ENCODE peak calls at places on chromosomes 6 and 20, in seven cellular contexts. D is AG09319; B is left cardiac atrium; C is GF-D8; L is NCI-H2081; W is A172; Q is activated CD4-positive, alpha-beta T cell treated with anti-CD3 and anti-CD28 coated beads, Interleukin-2, amount 10 ng/mL, durations not matched to agents 7 days and 5 days. P is an unnamed sample.
A peak's percentile ranks its signal among the peaks of the same experiment; 100 is the strongest.

GRCh38 chr6:4459032-4459431 is 317.2 kb upstream of the CDYL start:
- DNase-seq in D (peak; percentile 31), L (peak; percentile 6), Q (no peak), C (no peak), B (peak; percentile 37), W (peak; percentile 89), P (peak; percentile 32)

GRCh38 chr6:128598561-128598960 is 78.2 kb upstream of the PTPRK start:
- DNase-seq in C (no peak), D (no peak), L (no peak), Q (no peak), W (no peak), B (no peak), P (no peak)

GRCh38 chr6:11828185-11828897 is 49.7 kb upstream of the ADTRP start:
- DNase-seq in W (no peak), B (no peak), Q (no peak), D (no peak), L (no peak), C (no peak), P (no peak)

GRCh38 chr6:130529569-130530149 is 163.8 kb downstream of the TMEM200A start:
- DNase-seq in L (no peak), D (no peak), Q (no peak), W (no peak), C (no peak), B (no peak), P (no peak)

GRCh38 chr20:23835716-23836115 is 9.2 kb upstream of the CST2 start:
- DNase-seq in L (no peak), B (no peak), Q (peak; percentile 64), D (no peak), C (no peak), W (no peak), P (no peak)

GRCh38 chr6:117976030-117976651 is 69.1 kb downstream of the SLC35F1 start:
- DNase-seq in Q (peak; percentile 22), C (peak; percentile 7), D (no peak), B (no peak), W (peak; percentile 21), L (peak; percentile 68), P (peak; percentile 18)

GRCh38 chr6:3086282-3086946 is 18.1 kb downstream of the RIPK1 start:
- DNase-seq in Q (no peak), B (no peak), C (no peak), D (no peak), L (no peak), W (no peak), P (no peak)

GRCh38 chr20:31840906-31841816 is 4.2 kb downstream of the FOXS1 start:
- DNase-seq in W (no peak), L (no peak), Q (no peak), D (no peak), C (no peak), B (no peak), P (no peak)

GRCh38 chr6:133997267-133997666 is 44.2 kb downstream of the TBPL1 start:
- DNase-seq in C (no peak), W (no peak), Q (no peak), L (no peak), B (no peak), D (no peak), P (no peak)

GRCh38 chr6:28719275-28719940 is 193.7 kb downstream of the GPX5 start:
- DNase-seq in L (peak; percentile 3), B (no peak), C (no peak), D (no peak), Q (no peak), W (peak; percentile 75), P (no peak)

GRCh38 chr20:2136275-2136674 is 34.6 kb downstream of the STK35 start:
- DNase-seq in Q (no peak), B (no peak), D (no peak), C (no peak), W (no peak), L (no peak), P (no peak)

GRCh38 chr20:57548177-57549058 is 12.5 kb upstream of the PCK1 start:
- DNase-seq in Q (no peak), D (no peak), B (no peak), C (no peak), W (no peak), L (no peak), P (no peak)

GRCh38 chr6:131054392-131055250 is 8.4 kb downstream of the EPB41L2 start:
- DNase-seq in B (no peak), W (no peak), Q (no peak), C (no peak), L (no peak), D (no peak), P (no peak)

GRCh38 chr6:112180095-112180820 is 74.1 kb downstream of the LAMA4 start:
- DNase-seq in B (peak; percentile 34), Q (peak; percentile 81), L (peak; percentile 73), D (peak; percentile 61), W (peak; percentile 64), C (peak; percentile 22), P (peak; percentile 70)

GRCh38 chr6:2725999-2726567 is 24.6 kb downstream of the MYLK4 start:
- DNase-seq in L (no peak), B (peak; percentile 45), Q (no peak), D (no peak), C (no peak), W (peak; percentile 78), P (peak; percentile 37)

GRCh38 chr6:31652925-31653724 is 664 bp upstream of the BAG6 start:
- DNase-seq in D (no peak), C (no peak), L (peak; percentile 97), Q (peak; percentile 91), B (peak; percentile 91), W (peak; percentile 89), P (no peak)

GRCh38 chr6:142883011-142883410 is 62.0 kb downstream of the HIVEP2 start:
- DNase-seq in Q (no peak), C (no peak), D (no peak), L (no peak), B (no peak), W (no peak), P (no peak)

GRCh38 chr6:35476004-35476403 is 7.8 kb downstream of the RPL10A start:
- DNase-seq in B (no peak), Q (no peak), D (no peak), C (no peak), L (no peak), W (no peak), P (no peak)

GRCh38 chr6:169026175-169026574 is 227.5 kb downstream of the THBS2 start:
- DNase-seq in L (no peak), W (no peak), Q (no peak), B (no peak), D (no peak), C (no peak), P (no peak)

GRCh38 chr20:45963059-45964011 is 8.7 kb downstream of the ZNF335 start:
- DNase-seq in C (no peak), L (peak; percentile 63), Q (peak; percentile 48), W (peak; percentile 48), D (no peak), B (no peak), P (no peak)

GRCh38 chr6:167441653-167442644 is 117.1 kb downstream of the TTLL2 start:
- DNase-seq in C (no peak), W (no peak), Q (no peak), L (no peak), B (no peak), D (no peak), P (no peak)

GRCh38 chr20:21048841-21049273 is 57.3 kb downstream of the LINC00237 start:
- DNase-seq in Q (peak; percentile 43), W (peak; percentile 10), D (no peak), C (no peak), L (no peak), B (peak; percentile 25), P (no peak)

GRCh38 chr6:104573372-104573771 is 286.3 kb downstream of the HACE1 start:
- DNase-seq in L (no peak), W (no peak), Q (no peak), B (no peak), D (no peak), C (no peak), P (no peak)

GRCh38 chr6:85490516-85491248 is 40.8 kb downstream of the NT5E start:
- DNase-seq in C (no peak), D (no peak), Q (no peak), W (peak; percentile 88), L (no peak), B (no peak), P (no peak)

GRCh38 chr20:41223112-41223511 is 85.8 kb downstream of the PLCG1 start:
- DNase-seq in D (no peak), B (no peak), Q (no peak), W (no peak), L (no peak), C (no peak), P (no peak)

GRCh38 chr20:58557713-58558335 is 42.6 kb upstream of the APCDD1L start:
- DNase-seq in B (no peak), C (no peak), L (no peak), D (no peak), Q (no peak), W (no peak), P (no peak)

GRCh38 chr20:24949756-24950127 is 673 bp downstream of the CST7 start:
- DNase-seq in C (peak; percentile 67), W (peak; percentile 17), B (no peak), D (no peak), Q (peak; percentile 12), L (no peak), P (no peak)

GRCh38 chr6:130223508-130223907 is 757 bp upstream of the SAMD3 start:
- DNase-seq in L (no peak), D (no peak), B (no peak), Q (peak; percentile 85), W (no peak), C (no peak), P (no peak)

GRCh38 chr20:4026093-4026601 is 10.8 kb upstream of the RNF24 start:
- DNase-seq in L (no peak), W (no peak), Q (no peak), C (peak; percentile 38), B (no peak), D (peak; percentile 55), P (peak; percentile 77)

GRCh38 chr6:56868687-56869086 is 86.2 kb upstream of the BEND6 start:
- DNase-seq in D (peak; percentile 68), L (no peak), B (no peak), Q (no peak), W (peak; percentile 61), C (no peak), P (no peak)

GRCh38 chr20:479487-479886 is 17.2 kb upstream of the TBC1D20 start:
- DNase-seq in W (no peak), L (no peak), C (no peak), D (no peak), B (no peak), Q (no peak), P (no peak)

GRCh38 chr6:63014290-63014689 is 197.0 kb upstream of the FKBP1C start:
- DNase-seq in C (no peak), L (no peak), B (no peak), D (no peak), W (no peak), Q (no peak), P (no peak)

P was measured in stromal cell of bone marrow.